ENCODE peak calls at places on chromosome 4, in nine cellular contexts. One of them, this sample, is unnamed.

GRCh38 chr4:173365359-173365996 is 5.3 kb upstream of the SAP30 start:
- DNase-seq in CD4-positive, alpha-beta T cell: no peak
- DNase-seq in Peyer's patch: no peak
- DNase-seq in neural progenitor cell: no peak
- DNase-seq in LoVo: no peak
- DNase-seq in activated CD4-positive, alpha-beta T cell treated with anti-CD3 and anti-CD28 coated beads for 4 hours: no peak
- DNase-seq in activated CD8-positive, alpha-beta memory T cell treated with anti-CD3 and anti-CD28 coated beads, Interleukin-2, amount 50 U/mL, for 48 hours: no peak
- DNase-seq in AG10803: no peak
- DNase-seq in A549: no peak
- DNase-seq in this sample: no peak

GRCh38 chr4:140286503-140286902 is 86.9 kb upstream of the SCOC start:
- DNase-seq in CD4-positive, alpha-beta T cell: no peak
- DNase-seq in Peyer's patch: no peak
- DNase-seq in neural progenitor cell: no peak
- DNase-seq in LoVo: no peak
- DNase-seq in activated CD4-positive, alpha-beta T cell treated with anti-CD3 and anti-CD28 coated beads for 4 hours: no peak
- DNase-seq in activated CD8-positive, alpha-beta memory T cell treated with anti-CD3 and anti-CD28 coated beads, Interleukin-2, amount 50 U/mL, for 48 hours: no peak
- DNase-seq in AG10803: peak; percentile 69
- DNase-seq in A549: no peak
- DNase-seq in this sample: no peak

GRCh38 chr4:114717432-114717831 is 118.8 kb downstream of the UGT8 start:
- DNase-seq in CD4-positive, alpha-beta T cell: no peak
- DNase-seq in Peyer's patch: no peak
- DNase-seq in neural progenitor cell: no peak
- DNase-seq in LoVo: no peak
- DNase-seq in activated CD4-positive, alpha-beta T cell treated with anti-CD3 and anti-CD28 coated beads for 4 hours: no peak
- DNase-seq in activated CD8-positive, alpha-beta memory T cell treated with anti-CD3 and anti-CD28 coated beads, Interleukin-2, amount 50 U/mL, for 48 hours: no peak
- DNase-seq in AG10803: no peak
- DNase-seq in A549: no peak
- DNase-seq in this sample: no peak

GRCh38 chr4:184762100-184762499 is 28.2 kb upstream of the CENPU start:
- DNase-seq in CD4-positive, alpha-beta T cell: peak; percentile 20
- DNase-seq in Peyer's patch: no peak
- DNase-seq in neural progenitor cell: no peak
- DNase-seq in LoVo: no peak
- DNase-seq in activated CD4-positive, alpha-beta T cell treated with anti-CD3 and anti-CD28 coated beads for 4 hours: peak; percentile 31
- DNase-seq in activated CD8-positive, alpha-beta memory T cell treated with anti-CD3 and anti-CD28 coated beads, Interleukin-2, amount 50 U/mL, for 48 hours: no peak
- DNase-seq in AG10803: no peak
- DNase-seq in A549: no peak
- DNase-seq in this sample: no peak

GRCh38 chr4:78776031-78776728 is at the start of gene BMP2K:
- DNase-seq in CD4-positive, alpha-beta T cell: peak; percentile 64
- DNase-seq in Peyer's patch: peak; percentile 76
- DNase-seq in neural progenitor cell: peak; percentile 94
- DNase-seq in LoVo: peak; percentile 82
- DNase-seq in activated CD4-positive, alpha-beta T cell treated with anti-CD3 and anti-CD28 coated beads for 4 hours: peak; percentile 80
- DNase-seq in activated CD8-positive, alpha-beta memory T cell treated with anti-CD3 and anti-CD28 coated beads, Interleukin-2, amount 50 U/mL, for 48 hours: peak; percentile 88
- DNase-seq in AG10803: peak; percentile 77
- DNase-seq in A549: peak; percentile 60
- DNase-seq in this sample: peak; percentile 76

GRCh38 chr4:102715057-102715456 is 45.7 kb downstream of the MANBA start:
- DNase-seq in CD4-positive, alpha-beta T cell: no peak
- DNase-seq in Peyer's patch: no peak
- DNase-seq in neural progenitor cell: no peak
- DNase-seq in LoVo: no peak
- DNase-seq in activated CD4-positive, alpha-beta T cell treated with anti-CD3 and anti-CD28 coated beads for 4 hours: no peak
- DNase-seq in activated CD8-positive, alpha-beta memory T cell treated with anti-CD3 and anti-CD28 coated beads, Interleukin-2, amount 50 U/mL, for 48 hours: no peak
- DNase-seq in AG10803: peak; percentile 8
- DNase-seq in A549: no peak
- DNase-seq in this sample: no peak

GRCh38 chr4:86961605-86962295 is 26.9 kb downstream of the AFF1 start:
- DNase-seq in CD4-positive, alpha-beta T cell: no peak
- DNase-seq in Peyer's patch: peak; percentile 53
- DNase-seq in neural progenitor cell: no peak
- DNase-seq in LoVo: no peak
- DNase-seq in activated CD4-positive, alpha-beta T cell treated with anti-CD3 and anti-CD28 coated beads for 4 hours: no peak
- DNase-seq in activated CD8-positive, alpha-beta memory T cell treated with anti-CD3 and anti-CD28 coated beads, Interleukin-2, amount 50 U/mL, for 48 hours: no peak
- DNase-seq in AG10803: peak; percentile 64
- DNase-seq in A549: peak; percentile 11
- DNase-seq in this sample: peak; percentile 91

GRCh38 chr4:126779001-126779400 is 853.8 kb upstream of the INTU start:
- DNase-seq in CD4-positive, alpha-beta T cell: no peak
- DNase-seq in Peyer's patch: no peak
- DNase-seq in neural progenitor cell: no peak
- DNase-seq in LoVo: no peak
- DNase-seq in activated CD4-positive, alpha-beta T cell treated with anti-CD3 and anti-CD28 coated beads for 4 hours: no peak
- DNase-seq in activated CD8-positive, alpha-beta memory T cell treated with anti-CD3 and anti-CD28 coated beads, Interleukin-2, amount 50 U/mL, for 48 hours: no peak
- DNase-seq in AG10803: no peak
- DNase-seq in A549: no peak
- DNase-seq in this sample: no peak

GRCh38 chr4:385934-386707 is 48.5 kb downstream of the ZNF141 start:
- DNase-seq in CD4-positive, alpha-beta T cell: no peak
- DNase-seq in Peyer's patch: no peak
- DNase-seq in neural progenitor cell: no peak
- DNase-seq in LoVo: no peak
- DNase-seq in activated CD4-positive, alpha-beta T cell treated with anti-CD3 and anti-CD28 coated beads for 4 hours: no peak
- DNase-seq in activated CD8-positive, alpha-beta memory T cell treated with anti-CD3 and anti-CD28 coated beads, Interleukin-2, amount 50 U/mL, for 48 hours: no peak
- DNase-seq in AG10803: no peak
- DNase-seq in A549: no peak
- DNase-seq in this sample: no peak

GRCh38 chr4:113826431-113826830 is 64.9 kb upstream of the CAMK2D start:
- DNase-seq in CD4-positive, alpha-beta T cell: no peak
- DNase-seq in Peyer's patch: no peak
- DNase-seq in neural progenitor cell: no peak
- DNase-seq in LoVo: no peak
- DNase-seq in activated CD4-positive, alpha-beta T cell treated with anti-CD3 and anti-CD28 coated beads for 4 hours: no peak
- DNase-seq in activated CD8-positive, alpha-beta memory T cell treated with anti-CD3 and anti-CD28 coated beads, Interleukin-2, amount 50 U/mL, for 48 hours: no peak
- DNase-seq in AG10803: peak; percentile 53
- DNase-seq in A549: no peak
- DNase-seq in this sample: no peak

GRCh38 chr4:159390648-159391047 is 287.8 kb downstream of the RAPGEF2 start:
- DNase-seq in CD4-positive, alpha-beta T cell: no peak
- DNase-seq in Peyer's patch: no peak
- DNase-seq in neural progenitor cell: no peak
- DNase-seq in LoVo: peak; percentile 90
- DNase-seq in activated CD4-positive, alpha-beta T cell treated with anti-CD3 and anti-CD28 coated beads for 4 hours: no peak
- DNase-seq in activated CD8-positive, alpha-beta memory T cell treated with anti-CD3 and anti-CD28 coated beads, Interleukin-2, amount 50 U/mL, for 48 hours: no peak
- DNase-seq in AG10803: peak; percentile 88
- DNase-seq in A549: peak; percentile 57
- DNase-seq in this sample: peak; percentile 95

GRCh38 chr4:182062458-182062857 is 180.7 kb upstream of the TENM3 start:
- DNase-seq in CD4-positive, alpha-beta T cell: no peak
- DNase-seq in Peyer's patch: no peak
- DNase-seq in neural progenitor cell: no peak
- DNase-seq in LoVo: no peak
- DNase-seq in activated CD4-positive, alpha-beta T cell treated with anti-CD3 and anti-CD28 coated beads for 4 hours: no peak
- DNase-seq in activated CD8-positive, alpha-beta memory T cell treated with anti-CD3 and anti-CD28 coated beads, Interleukin-2, amount 50 U/mL, for 48 hours: no peak
- DNase-seq in AG10803: no peak
- DNase-seq in A549: no peak
- DNase-seq in this sample: peak; percentile 2

GRCh38 chr4:183304067-183304466 is 16.0 kb downstream of the CLDN22 start:
- DNase-seq in CD4-positive, alpha-beta T cell: no peak
- DNase-seq in Peyer's patch: no peak
- DNase-seq in neural progenitor cell: no peak
- DNase-seq in LoVo: no peak
- DNase-seq in activated CD4-positive, alpha-beta T cell treated with anti-CD3 and anti-CD28 coated beads for 4 hours: no peak
- DNase-seq in activated CD8-positive, alpha-beta memory T cell treated with anti-CD3 and anti-CD28 coated beads, Interleukin-2, amount 50 U/mL, for 48 hours: no peak
- DNase-seq in AG10803: no peak
- DNase-seq in A549: no peak
- DNase-seq in this sample: no peak

GRCh38 chr4:173935622-173936405 is 347.7 kb downstream of the FBXO8 start:
- DNase-seq in CD4-positive, alpha-beta T cell: no peak
- DNase-seq in Peyer's patch: no peak
- DNase-seq in neural progenitor cell: no peak
- DNase-seq in LoVo: no peak
- DNase-seq in activated CD4-positive, alpha-beta T cell treated with anti-CD3 and anti-CD28 coated beads for 4 hours: no peak
- DNase-seq in activated CD8-positive, alpha-beta memory T cell treated with anti-CD3 and anti-CD28 coated beads, Interleukin-2, amount 50 U/mL, for 48 hours: no peak
- DNase-seq in AG10803: no peak
- DNase-seq in A549: peak; percentile 20
- DNase-seq in this sample: peak; percentile 94

GRCh38 chr4:176274441-176274840 is 5.4 kb upstream of the ASB5 start:
- DNase-seq in CD4-positive, alpha-beta T cell: no peak
- DNase-seq in Peyer's patch: no peak
- DNase-seq in neural progenitor cell: no peak
- DNase-seq in LoVo: peak; percentile 8
- DNase-seq in activated CD4-positive, alpha-beta T cell treated with anti-CD3 and anti-CD28 coated beads for 4 hours: no peak
- DNase-seq in activated CD8-positive, alpha-beta memory T cell treated with anti-CD3 and anti-CD28 coated beads, Interleukin-2, amount 50 U/mL, for 48 hours: no peak
- DNase-seq in AG10803: peak; percentile 73
- DNase-seq in A549: peak; percentile 8
- DNase-seq in this sample: no peak

GRCh38 chr4:476501-476900 is 22.5 kb downstream of the ZNF721 start:
- DNase-seq in CD4-positive, alpha-beta T cell: no peak
- DNase-seq in Peyer's patch: no peak
- DNase-seq in neural progenitor cell: no peak
- DNase-seq in LoVo: no peak
- DNase-seq in activated CD4-positive, alpha-beta T cell treated with anti-CD3 and anti-CD28 coated beads for 4 hours: no peak
- DNase-seq in activated CD8-positive, alpha-beta memory T cell treated with anti-CD3 and anti-CD28 coated beads, Interleukin-2, amount 50 U/mL, for 48 hours: no peak
- DNase-seq in AG10803: peak; percentile 42
- DNase-seq in A549: no peak
- DNase-seq in this sample: no peak